ENCODE peak calls at places on chromosomes 1 and 21, in six cellular contexts. One of them, this sample, is unnamed.

GRCh38 chr1:32028746-32029145 is 15.1 kb downstream of the KHDRBS1 start:
- DNase-seq in IMR-90: peak
- DNase-seq in breast epithelium: no peak
- DNase-seq in gastrocnemius medialis: no peak
- DNase-seq in right lobe of liver: no peak
- DNase-seq in ovary: no peak
- DNase-seq in this sample: no peak

GRCh38 chr1:7390604-7391000 is 380.5 kb upstream of the VAMP3 start:
- DNase-seq in gastrocnemius medialis: no peak
- DNase-seq in right lobe of liver: no peak
- DNase-seq in ovary: no peak
- DNase-seq in IMR-90: no peak
- DNase-seq in breast epithelium: no peak
- DNase-seq in this sample: no peak

GRCh38 chr1:6475381-6476133 is 9.6 kb upstream of the TNFRSF25 start:
- DNase-seq in ovary: peak
- DNase-seq in gastrocnemius medialis: no peak
- DNase-seq in breast epithelium: no peak
- DNase-seq in right lobe of liver: peak
- DNase-seq in IMR-90: no peak
- DNase-seq in this sample: peak

GRCh38 chr1:248847956-248848561 is 10.0 kb downstream of the ZNF672 start:
- DNase-seq in ovary: no peak
- DNase-seq in gastrocnemius medialis: no peak
- DNase-seq in right lobe of liver: no peak
- DNase-seq in IMR-90: no peak
- DNase-seq in breast epithelium: no peak
- DNase-seq in this sample: no peak

GRCh38 chr1:98104285-98104684 is 183.5 kb upstream of the DPYD start:
- DNase-seq in gastrocnemius medialis: no peak
- DNase-seq in ovary: no peak
- DNase-seq in breast epithelium: no peak
- DNase-seq in IMR-90: peak
- DNase-seq in right lobe of liver: no peak
- DNase-seq in this sample: no peak

GRCh38 chr21:34078915-34079314 is 5.5 kb downstream of the MRPS6 start:
- DNase-seq in right lobe of liver: peak
- DNase-seq in IMR-90: no peak
- DNase-seq in gastrocnemius medialis: no peak
- DNase-seq in ovary: no peak
- DNase-seq in breast epithelium: no peak
- DNase-seq in this sample: no peak

GRCh38 chr1:190154744-190155143 is 322.9 kb downstream of the BRINP3 start:
- DNase-seq in IMR-90: no peak
- DNase-seq in gastrocnemius medialis: no peak
- DNase-seq in ovary: no peak
- DNase-seq in right lobe of liver: no peak
- DNase-seq in breast epithelium: no peak
- DNase-seq in this sample: no peak

GRCh38 chr1:36436820-36437219 is 13.4 kb downstream of the OSCP1 start:
- DNase-seq in breast epithelium: no peak
- DNase-seq in ovary: no peak
- DNase-seq in gastrocnemius medialis: no peak
- DNase-seq in IMR-90: peak
- DNase-seq in right lobe of liver: no peak
- DNase-seq in this sample: no peak

GRCh38 chr1:91712393-91712792 is 173.6 kb downstream of the TGFBR3 start:
- DNase-seq in right lobe of liver: no peak
- DNase-seq in IMR-90: no peak
- DNase-seq in gastrocnemius medialis: no peak
- DNase-seq in breast epithelium: no peak
- DNase-seq in ovary: no peak
- DNase-seq in this sample: no peak

GRCh38 chr21:25607812-25608737 is 794 bp upstream of the MRPL39 start:
- DNase-seq in IMR-90: peak
- DNase-seq in ovary: peak
- DNase-seq in gastrocnemius medialis: peak
- DNase-seq in right lobe of liver: peak
- DNase-seq in breast epithelium: peak
- DNase-seq in this sample: peak

GRCh38 chr1:202605515-202605914 is 104.7 kb downstream of the SYT2 start:
- DNase-seq in breast epithelium: no peak
- DNase-seq in right lobe of liver: peak
- DNase-seq in gastrocnemius medialis: no peak
- DNase-seq in IMR-90: no peak
- DNase-seq in ovary: no peak
- DNase-seq in this sample: no peak

GRCh38 chr1:64251971-64252370 is 48.5 kb downstream of the UBE2U start:
- DNase-seq in ovary: no peak
- DNase-seq in breast epithelium: no peak
- DNase-seq in right lobe of liver: no peak
- DNase-seq in gastrocnemius medialis: no peak
- DNase-seq in IMR-90: no peak
- DNase-seq in this sample: no peak

GRCh38 chr21:15552914-15553491 is 176.8 kb upstream of the USP25 start:
- DNase-seq in IMR-90: peak
- DNase-seq in breast epithelium: no peak
- DNase-seq in gastrocnemius medialis: no peak
- DNase-seq in ovary: no peak
- DNase-seq in right lobe of liver: no peak
- DNase-seq in this sample: no peak

GRCh38 chr1:33949570-33949969 is 85.7 kb downstream of the HMGB4 start:
- DNase-seq in ovary: no peak
- DNase-seq in gastrocnemius medialis: no peak
- DNase-seq in right lobe of liver: no peak
- DNase-seq in IMR-90: no peak
- DNase-seq in breast epithelium: no peak
- DNase-seq in this sample: no peak

GRCh38 chr1:29688477-29689365 is 452.4 kb downstream of the PTPRU start:
- DNase-seq in right lobe of liver: peak
- DNase-seq in gastrocnemius medialis: no peak
- DNase-seq in IMR-90: peak
- DNase-seq in breast epithelium: no peak
- DNase-seq in ovary: no peak
- DNase-seq in this sample: peak

GRCh38 chr1:231177971-231178370 is 16.1 kb downstream of the TRIM67 start:
- DNase-seq in ovary: no peak
- DNase-seq in right lobe of liver: no peak
- DNase-seq in gastrocnemius medialis: no peak
- DNase-seq in breast epithelium: no peak
- DNase-seq in IMR-90: no peak
- DNase-seq in this sample: no peak

GRCh38 chr1:226311376-226311775 is 2.4 kb upstream of the LIN9 start:
- DNase-seq in ovary: no peak
- DNase-seq in right lobe of liver: no peak
- DNase-seq in breast epithelium: no peak
- DNase-seq in gastrocnemius medialis: no peak
- DNase-seq in IMR-90: no peak
- DNase-seq in this sample: no peak

GRCh38 chr1:27382950-27383627 is at the start of gene CD164L2:
- DNase-seq in ovary: no peak
- DNase-seq in breast epithelium: peak
- DNase-seq in IMR-90: no peak
- DNase-seq in right lobe of liver: no peak
- DNase-seq in gastrocnemius medialis: no peak
- DNase-seq in this sample: no peak

GRCh38 chr1:7348073-7348472 is 423.0 kb upstream of the VAMP3 start:
- DNase-seq in breast epithelium: no peak
- DNase-seq in IMR-90: no peak
- DNase-seq in right lobe of liver: no peak
- DNase-seq in gastrocnemius medialis: no peak
- DNase-seq in ovary: no peak
- DNase-seq in this sample: no peak

GRCh38 chr21:37862536-37862935 is 53.7 kb downstream of the KCNJ6 start:
- DNase-seq in ovary: no peak
- DNase-seq in right lobe of liver: no peak
- DNase-seq in breast epithelium: no peak
- DNase-seq in gastrocnemius medialis: no peak
- DNase-seq in IMR-90: peak
- DNase-seq in this sample: no peak

GRCh38 chr1:110309139-110309538 is 30.0 kb upstream of the RBM15 start:
- DNase-seq in ovary: no peak
- DNase-seq in right lobe of liver: no peak
- DNase-seq in breast epithelium: no peak
- DNase-seq in gastrocnemius medialis: no peak
- DNase-seq in IMR-90: peak
- DNase-seq in this sample: peak

GRCh38 chr1:14855824-14856223 is 257.3 kb downstream of the KAZN start:
- DNase-seq in breast epithelium: no peak
- DNase-seq in IMR-90: no peak
- DNase-seq in gastrocnemius medialis: no peak
- DNase-seq in right lobe of liver: no peak
- DNase-seq in ovary: no peak
- DNase-seq in this sample: no peak

GRCh38 chr1:7973086-7973485 is 11.6 kb downstream of the PARK7 start:
- DNase-seq in ovary: no peak
- DNase-seq in gastrocnemius medialis: no peak
- DNase-seq in IMR-90: no peak
- DNase-seq in breast epithelium: no peak
- DNase-seq in right lobe of liver: no peak
- DNase-seq in this sample: no peak

GRCh38 chr1:167601442-167602380 is 28.3 kb upstream of the RCSD1 start:
- DNase-seq in IMR-90: no peak
- DNase-seq in gastrocnemius medialis: peak
- DNase-seq in right lobe of liver: peak
- DNase-seq in breast epithelium: no peak
- DNase-seq in ovary: peak
- DNase-seq in this sample: peak

GRCh38 chr1:119838255-119838654 is 27.0 kb upstream of the REG4 start:
- DNase-seq in IMR-90: peak
- DNase-seq in breast epithelium: no peak
- DNase-seq in right lobe of liver: no peak
- DNase-seq in ovary: no peak
- DNase-seq in gastrocnemius medialis: no peak
- DNase-seq in this sample: no peak

GRCh38 chr1:174276087-174276486 is 116.8 kb downstream of the RABGAP1L start:
- DNase-seq in gastrocnemius medialis: no peak
- DNase-seq in ovary: no peak
- DNase-seq in IMR-90: no peak
- DNase-seq in breast epithelium: no peak
- DNase-seq in right lobe of liver: no peak
- DNase-seq in this sample: no peak

GRCh38 chr1:167659876-167660275 is 29.8 kb downstream of the RCSD1 start:
- DNase-seq in right lobe of liver: no peak
- DNase-seq in ovary: no peak
- DNase-seq in breast epithelium: no peak
- DNase-seq in IMR-90: no peak
- DNase-seq in gastrocnemius medialis: no peak
- DNase-seq in this sample: no peak

GRCh38 chr1:81472387-81472786 is 328.3 kb upstream of the ADGRL2 start:
- DNase-seq in right lobe of liver: no peak
- DNase-seq in breast epithelium: no peak
- DNase-seq in ovary: no peak
- DNase-seq in IMR-90: no peak
- DNase-seq in gastrocnemius medialis: no peak
- DNase-seq in this sample: no peak

GRCh38 chr1:46086581-46086980 is 45.8 kb downstream of the PIK3R3 start:
- DNase-seq in gastrocnemius medialis: no peak
- DNase-seq in ovary: no peak
- DNase-seq in right lobe of liver: no peak
- DNase-seq in IMR-90: peak
- DNase-seq in breast epithelium: no peak
- DNase-seq in this sample: no peak

GRCh38 chr1:227303662-227304061 is 14.6 kb downstream of the CDC42BPA start:
- DNase-seq in gastrocnemius medialis: no peak
- DNase-seq in right lobe of liver: no peak
- DNase-seq in ovary: no peak
- DNase-seq in breast epithelium: no peak
- DNase-seq in IMR-90: no peak
- DNase-seq in this sample: no peak

GRCh38 chr1:8303141-8303540 is 14.8 kb upstream of the SLC45A1 start:
- DNase-seq in gastrocnemius medialis: no peak
- DNase-seq in IMR-90: peak
- DNase-seq in ovary: no peak
- DNase-seq in breast epithelium: no peak
- DNase-seq in right lobe of liver: no peak
- DNase-seq in this sample: no peak

GRCh38 chr1:218294531-218294930 is 9.4 kb downstream of the RRP15 start:
- DNase-seq in ovary: no peak
- DNase-seq in IMR-90: peak
- DNase-seq in right lobe of liver: no peak
- DNase-seq in gastrocnemius medialis: no peak
- DNase-seq in breast epithelium: no peak
- DNase-seq in this sample: no peak

DNA sequence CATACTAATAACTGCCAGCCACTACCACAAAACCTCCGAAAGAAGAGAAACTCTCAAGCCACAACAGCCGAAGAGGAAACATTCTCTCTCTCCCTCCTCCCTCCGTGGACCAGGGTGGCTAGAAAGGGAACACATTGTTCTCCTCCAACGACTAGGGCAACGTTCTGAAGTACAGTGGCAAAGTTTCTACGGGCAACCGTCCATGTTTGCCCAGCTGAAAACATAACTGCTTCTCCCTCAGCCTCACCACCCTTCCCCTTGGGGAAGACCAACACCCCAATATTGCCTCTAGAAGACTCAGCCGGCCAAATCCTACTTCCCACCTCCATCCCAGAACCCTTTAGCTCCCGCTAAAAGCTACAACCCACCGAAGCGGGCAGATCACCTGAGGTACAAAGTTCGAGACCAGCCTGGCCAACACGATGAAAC is 2.0 kb downstream of the GLUL start:
- DNase-seq in right lobe of liver: peak
- DNase-seq in gastrocnemius medialis: no peak
- DNase-seq in ovary: no peak
- DNase-seq in IMR-90: no peak
- DNase-seq in breast epithelium: peak
- DNase-seq in this sample: no peak
- TF ChIP-seq POLR2A in right lobe of liver: no peak
- TF ChIP-seq POLR2A in gastrocnemius medialis: no peak
- TF ChIP-seq POLR2A in ovary: no peak
- TF ChIP-seq POLR2A in IMR-90: no peak
- TF ChIP-seq POLR2A in breast epithelium: peak
- TF ChIP-seq POLR2A in this sample: no peak

DNA sequence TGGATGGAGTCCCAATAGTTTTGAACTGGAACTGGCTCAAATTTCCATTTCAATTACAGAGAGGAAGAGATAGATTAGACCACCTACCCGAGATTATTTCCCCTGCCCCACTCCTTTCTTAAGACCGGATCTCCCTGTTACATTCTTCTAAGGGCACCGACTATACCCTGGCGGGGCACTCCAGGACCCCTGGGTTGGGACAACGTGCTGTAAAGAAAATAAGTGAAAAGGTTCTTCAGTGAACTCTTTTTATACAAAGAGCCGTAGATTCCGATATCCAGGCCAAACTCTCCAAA is 6.7 kb downstream of the NR5A2 start:
- DNase-seq in IMR-90: no peak
- DNase-seq in gastrocnemius medialis: no peak
- DNase-seq in breast epithelium: no peak
- DNase-seq in right lobe of liver: no peak
- DNase-seq in ovary: no peak
- DNase-seq in this sample: no peak
- H3K27ac ChIP-seq in IMR-90: no peak
- H3K27ac ChIP-seq in gastrocnemius medialis: no peak
- H3K27ac ChIP-seq in breast epithelium: no peak
- H3K27ac ChIP-seq in right lobe of liver: no peak
- H3K27ac ChIP-seq in ovary: no peak
- H3K27ac ChIP-seq in this sample: no peak

GRCh38 chr1:234611153-234611798 is 1.3 kb upstream of the IRF2BP2 start:
- DNase-seq in ovary: no peak
- DNase-seq in breast epithelium: no peak
- DNase-seq in right lobe of liver: no peak
- DNase-seq in gastrocnemius medialis: no peak
- DNase-seq in IMR-90: peak
- DNase-seq in this sample: no peak
- TF ChIP-seq POLR2A in ovary: no peak
- TF ChIP-seq POLR2A in breast epithelium: peak
- TF ChIP-seq POLR2A in right lobe of liver: peak
- TF ChIP-seq POLR2A in gastrocnemius medialis: no peak
- TF ChIP-seq POLR2A in IMR-90: peak
- TF ChIP-seq POLR2A in this sample: peak

GRCh38 chr1:176854134-176854533 is 310.4 kb downstream of the ASTN1 start:
- DNase-seq in right lobe of liver: no peak
- DNase-seq in ovary: no peak
- DNase-seq in breast epithelium: no peak
- DNase-seq in IMR-90: no peak
- DNase-seq in gastrocnemius medialis: no peak
- DNase-seq in this sample: no peak
- H3K27ac ChIP-seq in right lobe of liver: no peak
- H3K27ac ChIP-seq in ovary: no peak
- H3K27ac ChIP-seq in breast epithelium: no peak
- H3K27ac ChIP-seq in IMR-90: no peak
- H3K27ac ChIP-seq in gastrocnemius medialis: no peak
- H3K27ac ChIP-seq in this sample: no peak

This sample was measured in adrenal gland.